ENCODE peak calls at places on chromosomes 6 and 20, in seven cellular contexts. X is HCT116, T is HepG2, G is A549, O is SK-N-SH, L is K562, B is GM12878. D is an unnamed sample.
A peak's percentile ranks its signal among the peaks of the same experiment; 100 is the strongest.

GRCh38 chr6:57305112-57305511 is 12.3 kb upstream of the PRIM2 start:
- DNase-seq in X (no peak), T (no peak), G (no peak), O (no peak), L (no peak), B (no peak), D (no peak)

GRCh38 chr6:83597511-83597910 is 85.2 kb downstream of the PRSS35 start:
- DNase-seq in X (no peak), T (no peak), G (no peak), O (no peak), L (no peak), B (no peak), D (no peak)

GRCh38 chr6:133130863-133131262 is 110.3 kb upstream of the EYA4 start:
- DNase-seq in X (peak; percentile 81), T (peak; percentile 62), G (peak; percentile 33), O (no peak), L (no peak), B (no peak), D (no peak)

GRCh38 chr20:5990946-5991345 is 40.5 kb downstream of the MCM8 start:
- DNase-seq in X (no peak), T (no peak), G (no peak), O (no peak), L (no peak), B (no peak), D (no peak)

GRCh38 chr20:39775110-39775509 is 813.0 kb downstream of the DHX35 start:
- DNase-seq in X (no peak), T (no peak), G (no peak), O (no peak), L (no peak), B (no peak), D (no peak)

GRCh38 chr6:24520929-24521546 is 26.3 kb downstream of the ALDH5A1 start:
- DNase-seq in X (peak; percentile 23), T (peak; percentile 62), G (peak; percentile 63), O (peak; percentile 63), L (peak; percentile 69), B (no peak), D (peak; percentile 28)

GRCh38 chr6:147578159-147578558 is 69.7 kb downstream of the SAMD5 start:
- DNase-seq in X (no peak), T (no peak), G (no peak), O (no peak), L (no peak), B (no peak), D (no peak)

GRCh38 chr6:139698526-139699182 is 324.2 kb upstream of the CITED2 start:
- DNase-seq in X (no peak), T (no peak), G (no peak), O (no peak), L (no peak), B (no peak), D (no peak)

GRCh38 chr20:32609993-32610896 is 25.1 kb upstream of the NOL4L start:
- DNase-seq in X (no peak), T (no peak), G (no peak), O (peak; percentile 77), L (no peak), B (no peak), D (no peak)

GRCh38 chr6:122839477-122839876 is 50.4 kb downstream of the SMPDL3A start:
- DNase-seq in X (peak; percentile 63), T (peak; percentile 64), G (peak; percentile 60), O (peak; percentile 62), L (peak; percentile 69), B (no peak), D (peak; percentile 55)

GRCh38 chr6:17354700-17355403 is 38.5 kb upstream of the CAP2 start:
- DNase-seq in X (peak; percentile 67), T (peak; percentile 99), G (peak; percentile 56), O (no peak), L (no peak), B (peak; percentile 4), D (peak; percentile 35)

GRCh38 chr20:10249048-10249770 is 30.6 kb downstream of the SNAP25 start:
- DNase-seq in X (no peak), T (no peak), G (peak; percentile 51), O (no peak), L (no peak), B (no peak), D (no peak)

GRCh38 chr20:19851863-19852262 is 93.8 kb downstream of the RIN2 start:
- DNase-seq in X (no peak), T (no peak), G (no peak), O (no peak), L (no peak), B (no peak), D (no peak)

GRCh38 chr6:109910571-109910970 is 67.5 kb upstream of the GPR6 start:
- DNase-seq in X (no peak), T (no peak), G (no peak), O (no peak), L (no peak), B (no peak), D (no peak)

GRCh38 chr6:108453601-108454157 is 107.0 kb upstream of the FOXO3 start:
- DNase-seq in X (no peak), T (no peak), G (no peak), O (no peak), L (no peak), B (no peak), D (no peak)

GRCh38 chr20:44235702-44236101 is 11.4 kb upstream of the GDAP1L1 start:
- DNase-seq in X (no peak), T (no peak), G (no peak), O (no peak), L (no peak), B (no peak), D (no peak)

GRCh38 chr20:52190437-52191131 is 995 bp downstream of the ZFP64 start:
- DNase-seq in X (peak; percentile 6), T (peak; percentile 57), G (peak; percentile 73), O (peak; percentile 68), L (peak; percentile 67), B (no peak), D (peak; percentile 13)

GRCh38 chr6:157787080-157787479 is 36.0 kb upstream of the SNX9 start:
- DNase-seq in X (no peak), T (peak; percentile 70), G (no peak), O (no peak), L (no peak), B (no peak), D (no peak)

GRCh38 chr6:142207265-142207877 is 60.3 kb downstream of the VTA1 start:
- DNase-seq in X (peak; percentile 26), T (peak; percentile 67), G (no peak), O (peak; percentile 30), L (peak; percentile 68), B (no peak), D (peak; percentile 5)

GRCh38 chr6:6918216-6918983 is 189.4 kb upstream of the RREB1 start:
- DNase-seq in X (peak; percentile 13), T (no peak), G (no peak), O (no peak), L (peak; percentile 41), B (peak; percentile 91), D (no peak)

GRCh38 chr20:41609476-41609875 is 8.7 kb downstream of the CHD6 start:
- DNase-seq in X (no peak), T (no peak), G (no peak), O (no peak), L (no peak), B (no peak), D (no peak)
- H3K9me3 ChIP-seq in X (no peaks in the 10 kb centered on the region), T (no peaks in the 10 kb centered on the region), G (no peaks in the 10 kb centered on the region), O (no peaks in the 10 kb centered on the region), L (no peaks in the 10 kb centered on the region), B (no peaks in the 10 kb centered on the region), D (no peaks in the 10 kb centered on the region)

GRCh38 chr20:22795897-22796296 is 211.5 kb upstream of the FOXA2 start:
- DNase-seq in X (peak; percentile 37), T (peak; percentile 80), G (peak; percentile 79), O (no peak), L (no peak), B (no peak), D (peak; percentile 12)

GRCh38 chr20:22795455-22795854 is 211.1 kb upstream of the FOXA2 start:
- DNase-seq in X (no peak), T (no peak), G (no peak), O (no peak), L (no peak), B (no peak), D (no peak)

GRCh38 chr20:22796465-22797077 is 212.2 kb upstream of the FOXA2 start:
- DNase-seq in X (no peak), T (no peak), G (no peak), O (no peak), L (no peak), B (no peak), D (no peak)

GRCh38 chr20:22799687-22800086 is 215.3 kb upstream of the FOXA2 start:
- DNase-seq in X (no peak), T (no peak), G (no peak), O (no peak), L (no peak), B (no peak), D (no peak)

GRCh38 chr20:22797103-22797502 is 212.7 kb upstream of the FOXA2 start:
- DNase-seq in X (no peak), T (no peak), G (no peak), O (no peak), L (no peak), B (no peak), D (no peak)
- TF ChIP-seq REST in X (no peak), T (no peak), G (no peak), O (no peak), L (no peak), B (no peak), D (no peak)

GRCh38 chr20:21707267-21707666 is 1.8 kb downstream of the PAX1 start:
- DNase-seq in X (no peak), T (no peak), G (no peak), O (no peak), L (no peak), B (no peak), D (no peak)
- H3K9me3 ChIP-seq in X (no peaks in the 10 kb centered on the region), T (no peaks in the 10 kb centered on the region), G (no peaks in the 10 kb centered on the region), O (no peaks in the 10 kb centered on the region), L (no peaks in the 10 kb centered on the region), B (no peaks in the 10 kb centered on the region), D (no peaks in the 10 kb centered on the region)

GRCh38 chr20:46931699-46932098 is 37.1 kb downstream of the EYA2 start:
- DNase-seq in X (no peak), T (no peak), G (no peak), O (no peak), L (no peak), B (no peak), D (no peak)

GRCh38 chr20:46930940-46931339 is 36.3 kb downstream of the EYA2 start:
- DNase-seq in X (no peak), T (no peak), G (no peak), O (no peak), L (no peak), B (no peak), D (no peak)

GRCh38 chr20:46933150-46933549 is 38.5 kb downstream of the EYA2 start:
- DNase-seq in X (no peak), T (no peak), G (no peak), O (no peak), L (no peak), B (no peak), D (no peak)

GRCh38 chr20:46929902-46930301 is 35.3 kb downstream of the EYA2 start:
- DNase-seq in X (no peak), T (no peak), G (no peak), O (no peak), L (no peak), B (no peak), D (no peak)

DNA sequence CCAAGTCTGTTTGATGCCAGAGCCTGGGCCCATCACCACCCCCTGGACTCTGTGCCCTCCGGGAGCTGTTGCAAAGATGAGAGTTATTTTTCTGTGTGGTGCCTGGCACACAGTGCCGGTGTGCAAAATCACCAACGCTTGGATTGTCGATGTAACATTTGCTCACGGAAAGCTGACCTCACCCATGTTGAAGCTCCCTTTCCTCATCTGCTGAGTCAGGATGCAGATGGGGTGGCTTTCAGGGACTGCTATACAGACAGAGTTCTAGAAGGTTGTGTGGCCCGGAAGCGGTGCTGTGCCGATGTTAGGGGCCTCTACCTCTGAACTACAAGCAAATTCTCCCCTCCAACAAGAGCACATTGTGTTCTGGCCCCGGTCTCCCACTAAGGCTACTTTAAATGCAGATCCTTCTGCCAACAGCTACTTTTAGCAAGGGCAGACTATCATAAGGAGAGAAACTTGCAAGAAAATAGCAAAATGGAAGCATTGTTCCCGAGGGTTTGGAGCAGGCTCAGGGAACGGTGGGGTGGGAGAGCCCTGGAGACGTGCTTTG is 34.0 kb downstream of the EYA2 start:
- DNase-seq in X (no peak), T (no peak), G (no peak), O (no peak), L (no peak), B (no peak), D (no peak)
- TF ChIP-seq REST in X (no peak), T (no peak), G (no peak), O (no peak), L (no peak), B (no peak), D (no peak)

D was measured in Panc1.